ENCODE peak calls at places on chromosomes 5 and 9, in ten cellular contexts. T is lower leg skin, L is cardiac fibroblast, X is left lung, U is PC-9, E is tibial artery, I is foreskin fibroblast, C is mucosa of descending colon, N is hepatocyte, Z is suprapubic skin. W is an unnamed sample.

GRCh38 chr5:122187426-122187825 is 58.1 kb downstream of the ZNF474 start:
- DNase-seq in T (no peak), L (peak), X (no peak), U (no peak), E (no peak), I (no peak), C (peak), N (peak), Z (no peak), W (no peak)

GRCh38 chr5:133284306-133284705 is 232.5 kb downstream of the HSPA4 start:
- DNase-seq in T (no peak), L (no peak), X (no peak), U (no peak), E (no peak), I (no peak), C (no peak), N (no peak), Z (no peak), W (no peak)

GRCh38 chr9:134272302-134273023 is 53.8 kb upstream of the RXRA start:
- DNase-seq in T (no peak), L (no peak), X (no peak), U (no peak), E (no peak), I (no peak), C (no peak), N (no peak), Z (no peak), W (no peak)

GRCh38 chr5:140341591-140341990 is 4.8 kb downstream of the HBEGF start:
- DNase-seq in T (no peak), L (no peak), X (no peak), U (peak), E (peak), I (peak), C (no peak), N (no peak), Z (no peak), W (no peak)

GRCh38 chr9:93126151-93126781 is 7.8 kb downstream of the NINJ1 start:
- DNase-seq in T (peak), L (no peak), X (no peak), U (no peak), E (peak), I (no peak), C (no peak), N (no peak), Z (peak), W (no peak)

GRCh38 chr5:113574417-113574816 is 60.9 kb downstream of the YTHDC2 start:
- DNase-seq in T (no peak), L (peak), X (no peak), U (no peak), E (no peak), I (peak), C (no peak), N (no peak), Z (no peak), W (no peak)

GRCh38 chr9:9079473-9079872 is 1279.9 kb upstream of the DMAC1 start:
- DNase-seq in T (no peak), L (no peak), X (no peak), U (no peak), E (no peak), I (no peak), C (no peak), N (no peak), Z (no peak), W (no peak)

GRCh38 chr9:7123743-7124142 is 366.0 kb downstream of the KDM4C start:
- DNase-seq in T (no peak), L (peak), X (no peak), U (no peak), E (no peak), I (no peak), C (no peak), N (no peak), Z (no peak), W (no peak)

GRCh38 chr5:148376198-148376597 is 7.6 kb upstream of the FBXO38 start:
- DNase-seq in T (no peak), L (no peak), X (no peak), U (no peak), E (no peak), I (no peak), C (no peak), N (no peak), Z (no peak), W (no peak)

GRCh38 chr9:96871176-96871575 is 16.9 kb upstream of the ZNF782 start:
- DNase-seq in T (no peak), L (peak), X (no peak), U (no peak), E (no peak), I (peak), C (no peak), N (no peak), Z (no peak), W (no peak)

DNA sequence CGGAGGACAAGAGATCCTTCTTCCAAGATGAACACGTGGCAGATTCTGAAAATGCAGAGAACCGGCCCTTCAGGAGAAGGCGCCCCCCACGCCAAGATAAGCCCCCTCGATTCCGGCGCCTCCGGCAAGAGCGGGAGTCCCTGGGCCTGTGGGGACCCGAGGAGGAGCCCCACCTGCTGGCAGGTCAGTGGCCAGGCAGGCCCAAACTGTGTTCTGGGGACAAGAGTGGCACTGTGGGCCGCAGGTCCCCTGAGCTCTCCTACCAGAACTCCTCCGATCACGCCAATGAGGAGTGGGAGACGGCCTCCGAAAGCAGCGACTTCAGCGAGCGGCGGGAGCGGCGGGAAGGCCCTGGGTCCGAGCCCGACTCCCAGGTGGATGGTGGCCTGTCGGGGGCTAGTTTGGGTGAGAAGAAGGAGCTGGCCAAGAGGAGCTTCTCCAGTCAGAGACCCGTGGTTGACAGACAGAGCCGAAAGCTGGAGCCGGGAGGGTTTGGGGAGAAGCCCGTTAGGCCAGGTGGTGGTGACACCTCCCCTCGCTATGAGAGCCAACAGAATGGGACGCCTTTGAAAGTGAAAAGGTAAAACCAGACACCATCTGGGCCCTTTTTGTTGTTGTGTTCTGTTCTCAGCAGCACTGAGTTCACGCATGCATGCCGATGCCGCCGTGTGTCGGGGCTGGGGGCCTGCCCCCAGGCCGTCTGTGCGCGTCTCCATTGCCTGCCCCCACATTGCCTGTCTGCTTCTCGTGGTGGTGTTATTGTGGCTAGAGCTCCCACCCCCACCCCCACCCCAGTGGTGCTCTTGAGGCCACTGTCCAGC is 26.6 kb upstream of the POMT1 start:
- DNase-seq in T (no peak), L (no peak), X (peak), U (no peak), E (no peak), I (no peak), C (no peak), N (no peak), Z (peak), W (peak)
- TF ChIP-seq CTCF in T (no peak), L (peak), X (no peak), U (no peak), E (peak), I (peak), C (no peak), N (peak), Z (peak), W (peak)

GRCh38 chr5:68830499-68830898 is 263.3 kb upstream of the SLC30A5 start:
- DNase-seq in T (no peak), L (no peak), X (no peak), U (no peak), E (no peak), I (no peak), C (no peak), N (no peak), Z (no peak), W (no peak)
- H3K4me3 ChIP-seq in T (no peak), L (no peak), X (no peak), U (no peak), E (no peak), I (no peak), C (no peak), N (no peak), Z (no peak), W (no peak)

GRCh38 chr5:138352722-138353549 is 451 bp downstream of the KDM3B start:
- DNase-seq in T (peak), L (peak), X (peak), U (peak), E (peak), I (peak), C (peak), N (peak), Z (peak), W (peak)

GRCh38 chr5:138353550-138353893 is 1.0 kb downstream of the KDM3B start:
- DNase-seq in T (no peak), L (no peak), X (no peak), U (no peak), E (no peak), I (peak), C (no peak), N (no peak), Z (no peak), W (no peak)

GRCh38 chr5:138352071-138352721 is at the start of gene KDM3B:
- DNase-seq in T (peak), L (peak), X (peak), U (peak), E (peak), I (peak), C (peak), N (peak), Z (peak), W (peak)

GRCh38 chr5:138354387-138354786 is 1.9 kb downstream of the KDM3B start:
- DNase-seq in T (no peak), L (no peak), X (no peak), U (no peak), E (no peak), I (no peak), C (no peak), N (no peak), Z (no peak), W (no peak)

GRCh38 chr5:138354926-138355378 is 2.5 kb downstream of the KDM3B start:
- DNase-seq in T (no peak), L (peak), X (no peak), U (peak), E (no peak), I (peak), C (peak), N (peak), Z (no peak), W (no peak)
- TF ChIP-seq CTCF in T (no peak), L (no peak), X (no peak), U (no peak), E (no peak), I (no peak), C (no peak), N (no peak), Z (no peak), W (no peak)

GRCh38 chr5:126263567-126264173 is 159.5 kb upstream of the GRAMD2B start:
- DNase-seq in T (no peak), L (no peak), X (peak), U (no peak), E (no peak), I (no peak), C (no peak), N (no peak), Z (no peak), W (peak)
- H3K4me3 ChIP-seq in T (no peak), L (no peak), X (no peak), U (no peak), E (no peak), I (no peak), C (no peak), N (no peak), Z (no peak), W (no peak)

DNA sequence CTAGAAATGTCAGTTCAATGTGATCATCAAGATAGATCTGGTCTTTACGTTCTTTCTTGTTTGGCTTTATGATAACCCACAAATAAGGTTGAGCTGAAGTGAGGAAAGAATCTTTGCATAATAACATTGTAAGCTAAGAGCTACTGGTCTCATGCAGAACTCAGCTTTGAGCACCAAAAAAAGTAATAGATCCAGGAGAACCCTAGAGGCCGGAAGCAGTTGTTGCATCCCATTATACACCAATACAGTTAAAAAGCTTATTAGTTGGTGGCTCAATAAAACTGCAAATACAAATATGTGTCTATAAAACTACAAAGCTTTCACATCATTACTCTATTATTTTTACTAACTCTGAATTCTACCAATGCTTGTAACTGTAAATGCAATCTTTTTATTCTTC is 85.5 kb upstream of the NUDT12 start:
- DNase-seq in T (no peak), L (no peak), X (no peak), U (no peak), E (no peak), I (no peak), C (no peak), N (no peak), Z (no peak), W (no peak)
- TF ChIP-seq CTCF in T (no peak), L (peak), X (no peak), U (no peak), E (no peak), I (no peak), C (no peak), N (no peak), Z (no peak), W (no peak)

DNA sequence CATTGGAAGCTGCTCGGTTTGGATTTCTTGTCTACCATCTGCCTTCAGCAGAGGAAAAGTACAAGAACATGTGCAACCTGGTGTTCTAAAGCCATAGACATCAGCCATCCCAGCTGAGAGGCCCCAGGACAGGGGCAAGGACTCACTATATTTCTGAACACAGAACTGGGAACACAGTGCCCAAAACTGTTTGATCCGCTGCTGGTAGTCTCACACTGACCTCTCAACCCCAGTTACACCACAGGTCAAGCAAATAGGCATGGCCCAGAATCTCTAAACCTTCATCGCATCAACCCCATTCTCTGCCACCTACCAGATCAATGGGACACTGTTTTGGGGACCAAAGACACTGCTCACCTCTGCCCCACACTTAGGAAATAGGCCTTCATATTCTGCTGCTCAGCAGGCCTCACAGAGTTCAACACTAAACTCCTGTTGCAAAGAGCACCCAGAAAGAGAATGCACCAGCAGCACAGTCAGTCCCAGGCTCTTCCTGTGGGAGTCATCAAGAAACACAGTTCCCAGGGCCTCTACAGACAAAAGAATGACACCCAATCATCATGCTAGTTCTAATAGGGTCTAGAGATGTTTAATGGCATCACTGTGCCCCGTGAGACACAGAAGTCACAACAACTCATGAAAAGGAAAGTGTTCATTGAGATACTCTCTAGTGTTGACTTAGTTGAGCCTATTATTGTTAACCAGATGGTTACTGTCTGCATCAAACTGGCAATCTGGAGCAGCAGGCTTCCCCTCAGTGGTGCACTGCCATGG is 1.8 kb downstream of the KLHL3 start:
- DNase-seq in T (no peak), L (peak), X (no peak), U (no peak), E (no peak), I (no peak), C (no peak), N (no peak), Z (no peak), W (no peak)
- H3K4me3 ChIP-seq in T (no peak), L (peak), X (peak), U (no peak), E (no peak), I (peak), C (no peak), N (peak), Z (peak), W (no peak)

DNA sequence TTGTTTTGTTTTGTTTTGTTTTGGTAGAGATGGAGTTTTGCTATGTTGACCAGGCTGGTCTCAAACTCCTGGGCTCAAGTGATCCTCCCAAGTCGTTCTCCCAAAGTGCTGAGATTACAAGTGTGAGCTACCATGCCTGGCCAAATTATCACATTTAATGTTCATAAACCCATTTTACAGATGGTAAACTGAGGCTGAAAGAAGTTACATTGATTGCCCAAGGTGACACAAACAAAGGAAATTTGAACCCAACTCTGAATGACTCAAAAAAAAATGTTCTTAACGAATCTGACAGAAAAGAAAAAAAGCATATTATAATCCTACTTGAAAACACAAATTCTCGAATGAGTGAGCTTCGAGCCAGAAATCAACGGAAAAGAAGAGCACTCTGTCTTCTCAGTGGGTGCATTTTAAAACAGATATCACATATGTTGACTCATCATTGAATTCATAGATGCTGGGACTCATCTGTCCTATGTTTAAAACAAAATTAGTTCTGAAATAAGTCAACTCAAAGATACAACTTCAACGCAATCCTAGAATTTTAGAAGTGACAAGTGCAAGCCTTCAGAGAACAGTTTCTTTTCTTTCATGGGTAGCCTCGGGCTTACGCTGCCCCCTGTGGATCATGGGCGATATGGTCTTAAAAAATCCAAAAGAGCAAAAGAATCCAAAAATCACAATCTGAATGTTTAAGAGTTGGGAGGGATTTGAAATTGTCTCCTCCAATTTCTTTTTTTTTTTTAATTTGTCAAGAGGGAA is 28.4 kb downstream of the TIMD4 start:
- DNase-seq in T (peak), L (no peak), X (no peak), U (no peak), E (no peak), I (peak), C (peak), N (peak), Z (no peak), W (peak)
- TF ChIP-seq CTCF in T (no peak), L (no peak), X (no peak), U (no peak), E (peak), I (peak), C (peak), N (peak), Z (no peak), W (peak)

DNA sequence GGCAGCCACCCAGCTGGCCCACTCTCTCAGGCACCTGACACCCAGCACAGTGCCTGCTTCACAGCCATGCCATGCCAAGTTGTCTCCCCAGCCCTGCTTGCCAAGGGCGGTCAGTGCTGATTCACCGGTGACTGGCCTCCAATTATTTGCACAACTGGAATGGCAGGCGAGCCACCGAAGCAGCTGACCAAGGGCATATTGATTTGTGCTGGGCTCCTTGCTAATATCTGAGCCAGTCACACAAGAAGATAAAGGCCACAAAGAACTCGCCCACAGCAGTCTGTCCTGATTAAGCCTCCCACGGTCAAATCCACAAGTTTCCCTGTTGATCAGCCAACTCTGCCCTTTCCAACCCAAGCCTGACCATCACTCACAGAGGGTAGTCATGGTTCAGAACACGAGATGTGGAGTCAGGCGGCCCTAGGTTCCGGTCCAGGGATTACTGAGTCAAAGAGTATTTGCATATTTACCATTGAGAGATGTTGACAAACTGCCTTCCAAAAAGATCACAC is 6.4 kb upstream of the EEIG1 start:
- DNase-seq in T (no peak), L (peak), X (no peak), U (peak), E (no peak), I (peak), C (no peak), N (peak), Z (no peak), W (no peak)
- H3K4me3 ChIP-seq in T (no peak), L (no peak), X (no peak), U (no peak), E (no peak), I (no peak), C (no peak), N (no peak), Z (no peak), W (no peak)

GRCh38 chr5:7396169-7397004 is 449 bp downstream of the ADCY2 start:
- DNase-seq in T (no peak), L (no peak), X (peak), U (no peak), E (no peak), I (peak), C (no peak), N (peak), Z (no peak), W (no peak)

GRCh38 chr5:7397935-7398334 is 2.0 kb downstream of the ADCY2 start:
- DNase-seq in T (no peak), L (no peak), X (no peak), U (no peak), E (no peak), I (no peak), C (no peak), N (no peak), Z (no peak), W (no peak)

GRCh38 chr5:7397005-7397546 is 1.1 kb downstream of the ADCY2 start:
- DNase-seq in T (no peak), L (no peak), X (no peak), U (no peak), E (no peak), I (peak), C (no peak), N (peak), Z (no peak), W (peak)

GRCh38 chr5:7395432-7396168 is at the start of gene ADCY2:
- DNase-seq in T (no peak), L (no peak), X (no peak), U (no peak), E (no peak), I (no peak), C (no peak), N (no peak), Z (no peak), W (peak)

GRCh38 chr5:7398596-7399260 is 2.8 kb downstream of the ADCY2 start:
- DNase-seq in T (no peak), L (no peak), X (no peak), U (no peak), E (no peak), I (no peak), C (no peak), N (no peak), Z (no peak), W (no peak)
- TF ChIP-seq CTCF in T (no peak), L (no peak), X (no peak), U (no peak), E (no peak), I (no peak), C (no peak), N (no peak), Z (no peak), W (no peak)